ENCODE peak calls at places on chromosomes 2 and 18, in five cellular contexts. One of them, this sample, is unnamed.

GRCh38 chr2:238720232-238720672 is 127.6 kb upstream of the TWIST2 start:
- DNase-seq in dorsolateral prefrontal cortex: no peak
- DNase-seq in pancreas: no peak
- DNase-seq in AG04449: no peak
- DNase-seq in endodermal cell: peak; percentile 95
- DNase-seq in this sample: no peak

GRCh38 chr2:199851886-199852285 is 894 bp upstream of the FTCDNL1 start:
- DNase-seq in dorsolateral prefrontal cortex: no peak
- DNase-seq in AG04449: no peak
- DNase-seq in pancreas: no peak
- DNase-seq in endodermal cell: no peak
- DNase-seq in this sample: no peak

GRCh38 chr2:21123473-21124393 is at the start of gene TDRD15:
- DNase-seq in dorsolateral prefrontal cortex: no peak
- DNase-seq in AG04449: no peak
- DNase-seq in endodermal cell: no peak
- DNase-seq in pancreas: no peak
- DNase-seq in this sample: no peak

GRCh38 chr2:70248810-70249438 is 496 bp upstream of the TIA1 start:
- DNase-seq in AG04449: no peak
- DNase-seq in endodermal cell: peak; percentile 95
- DNase-seq in pancreas: peak; percentile 90
- DNase-seq in dorsolateral prefrontal cortex: peak; percentile 85
- DNase-seq in this sample: no peak

GRCh38 chr2:232890896-232891601 is 21.0 kb downstream of the SNORC start:
- DNase-seq in endodermal cell: peak; percentile 93
- DNase-seq in dorsolateral prefrontal cortex: peak; percentile 44
- DNase-seq in AG04449: no peak
- DNase-seq in pancreas: peak; percentile 77
- DNase-seq in this sample: no peak

GRCh38 chr2:121334581-121335293 is 49.7 kb upstream of the TFCP2L1 start:
- DNase-seq in dorsolateral prefrontal cortex: no peak
- DNase-seq in endodermal cell: peak; percentile 85
- DNase-seq in pancreas: peak; percentile 48
- DNase-seq in AG04449: no peak
- DNase-seq in this sample: no peak

GRCh38 chr2:98623657-98624056 is 15.3 kb downstream of the UNC50 start:
- DNase-seq in dorsolateral prefrontal cortex: no peak
- DNase-seq in endodermal cell: no peak
- DNase-seq in AG04449: no peak
- DNase-seq in pancreas: no peak
- DNase-seq in this sample: no peak

GRCh38 chr2:96960956-96961350 is 25.4 kb downstream of the FAM178B start:
- DNase-seq in dorsolateral prefrontal cortex: no peak
- DNase-seq in pancreas: no peak
- DNase-seq in endodermal cell: no peak
- DNase-seq in AG04449: no peak
- DNase-seq in this sample: no peak

GRCh38 chr2:96225016-96225533 is 16.4 kb upstream of the STARD7 start:
- DNase-seq in AG04449: no peak
- DNase-seq in endodermal cell: no peak
- DNase-seq in pancreas: no peak
- DNase-seq in dorsolateral prefrontal cortex: no peak
- DNase-seq in this sample: no peak

GRCh38 chr2:207352978-207353377 is 176.8 kb upstream of the CREB1 start:
- DNase-seq in dorsolateral prefrontal cortex: peak; percentile 52
- DNase-seq in pancreas: no peak
- DNase-seq in endodermal cell: no peak
- DNase-seq in AG04449: no peak
- DNase-seq in this sample: no peak

GRCh38 chr2:155944209-155944608 is 388.3 kb downstream of the NR4A2 start:
- DNase-seq in pancreas: no peak
- DNase-seq in dorsolateral prefrontal cortex: no peak
- DNase-seq in AG04449: no peak
- DNase-seq in endodermal cell: no peak
- DNase-seq in this sample: no peak

GRCh38 chr2:150585221-150585971 is 97.9 kb upstream of the RND3 start:
- DNase-seq in dorsolateral prefrontal cortex: no peak
- DNase-seq in pancreas: no peak
- DNase-seq in endodermal cell: no peak
- DNase-seq in AG04449: no peak
- DNase-seq in this sample: no peak

GRCh38 chr2:13533524-13533922 is 816.8 kb downstream of the TRIB2 start:
- DNase-seq in pancreas: no peak
- DNase-seq in endodermal cell: no peak
- DNase-seq in AG04449: no peak
- DNase-seq in dorsolateral prefrontal cortex: no peak
- DNase-seq in this sample: no peak

GRCh38 chr2:59594671-59595222 is 958.7 kb downstream of the BCL11A start:
- DNase-seq in dorsolateral prefrontal cortex: no peak
- DNase-seq in endodermal cell: no peak
- DNase-seq in pancreas: no peak
- DNase-seq in AG04449: no peak
- DNase-seq in this sample: no peak

GRCh38 chr2:9832586-9832985 is 10.7 kb upstream of the TAF1B start:
- DNase-seq in pancreas: no peak
- DNase-seq in dorsolateral prefrontal cortex: no peak
- DNase-seq in endodermal cell: no peak
- DNase-seq in AG04449: no peak
- DNase-seq in this sample: no peak

GRCh38 chr2:226730487-226730886 is 69.1 kb downstream of the IRS1 start:
- DNase-seq in AG04449: no peak
- DNase-seq in dorsolateral prefrontal cortex: no peak
- DNase-seq in endodermal cell: peak; percentile 61
- DNase-seq in pancreas: no peak
- DNase-seq in this sample: no peak

GRCh38 chr2:224142397-224143312 is 103.6 kb upstream of the SERPINE2 start:
- DNase-seq in endodermal cell: no peak
- DNase-seq in AG04449: no peak
- DNase-seq in dorsolateral prefrontal cortex: no peak
- DNase-seq in pancreas: no peak
- DNase-seq in this sample: no peak
- TF ChIP-seq CTCF in endodermal cell: no peak
- TF ChIP-seq CTCF in AG04449: no peak
- TF ChIP-seq CTCF in dorsolateral prefrontal cortex: peak; percentile 22
- TF ChIP-seq CTCF in pancreas: no peak
- TF ChIP-seq CTCF in this sample: no peak

DNA sequence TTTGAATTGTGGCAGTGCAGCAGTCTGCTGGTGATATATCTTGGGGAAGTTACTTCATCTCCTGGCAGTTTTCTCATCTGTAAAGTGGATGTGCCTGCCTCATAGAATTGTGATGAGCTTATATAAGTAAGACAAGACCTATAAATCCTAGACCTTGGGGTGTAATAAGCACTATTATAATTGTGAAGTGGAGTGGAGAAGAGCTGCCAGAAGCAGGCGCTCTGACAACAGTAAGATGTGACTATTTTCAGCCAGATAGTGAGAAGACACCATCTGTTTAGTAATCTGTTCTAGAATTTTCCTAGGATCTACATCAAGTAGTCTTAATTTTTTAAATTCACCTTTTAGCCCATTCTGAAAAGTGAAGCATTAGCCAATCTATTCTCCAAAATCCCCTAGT is 85.6 kb upstream of the TSPYL6 start:
- DNase-seq in endodermal cell: no peak
- DNase-seq in AG04449: no peak
- DNase-seq in dorsolateral prefrontal cortex: no peak
- DNase-seq in pancreas: no peak
- DNase-seq in this sample: no peak
- TF ChIP-seq CTCF in endodermal cell: peak; percentile 55
- TF ChIP-seq CTCF in AG04449: no peak
- TF ChIP-seq CTCF in dorsolateral prefrontal cortex: peak; percentile 49
- TF ChIP-seq CTCF in pancreas: no peak
- TF ChIP-seq CTCF in this sample: peak; percentile 39

GRCh38 chr18:8809514-8809913 is 104.2 kb downstream of the MTCL1 start:
- DNase-seq in dorsolateral prefrontal cortex: no peak
- DNase-seq in pancreas: no peak
- DNase-seq in endodermal cell: no peak
- DNase-seq in AG04449: no peak
- DNase-seq in this sample: no peak
- TF ChIP-seq CTCF in dorsolateral prefrontal cortex: no peak
- TF ChIP-seq CTCF in pancreas: no peak
- TF ChIP-seq CTCF in endodermal cell: no peak
- TF ChIP-seq CTCF in AG04449: no peak
- TF ChIP-seq CTCF in this sample: no peak

DNA sequence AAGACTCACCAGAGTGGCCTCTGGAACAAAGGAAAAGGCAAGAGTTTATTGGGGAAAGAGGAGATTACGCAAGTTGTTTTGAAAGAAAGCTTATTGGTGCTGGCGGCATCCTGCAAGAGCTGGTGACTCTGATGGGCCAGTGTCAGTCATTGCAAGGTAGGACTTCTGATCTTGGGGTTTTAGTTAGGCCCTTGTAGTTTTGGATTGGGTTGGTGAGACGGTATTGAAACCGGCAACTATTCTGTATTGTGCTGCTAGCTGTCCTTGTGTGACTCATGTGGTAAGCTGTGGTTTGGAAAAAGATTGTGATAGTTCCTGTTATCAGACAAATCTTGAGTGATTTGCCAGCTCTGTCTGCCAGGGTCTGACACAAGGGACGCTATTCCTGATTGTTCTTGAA is 159.1 kb upstream of the PIEZO2 start:
- DNase-seq in endodermal cell: no peak
- DNase-seq in AG04449: no peak
- DNase-seq in pancreas: no peak
- DNase-seq in dorsolateral prefrontal cortex: no peak
- DNase-seq in this sample: no peak
- TF ChIP-seq CTCF in endodermal cell: no peak
- TF ChIP-seq CTCF in AG04449: no peak
- TF ChIP-seq CTCF in pancreas: no peak
- TF ChIP-seq CTCF in dorsolateral prefrontal cortex: no peak
- TF ChIP-seq CTCF in this sample: no peak

DNA sequence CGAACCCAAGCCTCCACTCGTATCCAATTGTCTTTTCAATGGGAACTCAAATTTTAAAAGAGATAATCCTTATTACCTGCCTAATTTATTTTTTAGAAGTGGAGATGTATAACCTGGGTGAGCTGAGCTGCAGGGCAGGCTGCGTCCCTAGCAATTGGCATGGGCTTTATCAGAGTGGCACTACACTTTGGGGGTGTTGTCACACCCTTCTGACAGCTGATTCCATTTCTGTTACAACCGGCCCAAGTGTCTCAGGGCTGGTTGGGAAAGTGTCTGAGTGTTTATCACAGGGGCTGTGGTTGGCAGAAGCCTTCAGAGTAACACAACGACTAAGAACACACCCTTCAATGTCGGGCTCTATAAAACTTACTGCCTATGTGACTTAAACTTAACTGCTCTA is 295.0 kb downstream of the SMAD2 start:
- DNase-seq in endodermal cell: no peak
- DNase-seq in AG04449: no peak
- DNase-seq in pancreas: no peak
- DNase-seq in dorsolateral prefrontal cortex: no peak
- DNase-seq in this sample: no peak
- TF ChIP-seq CTCF in endodermal cell: no peak
- TF ChIP-seq CTCF in AG04449: no peak
- TF ChIP-seq CTCF in pancreas: no peak
- TF ChIP-seq CTCF in dorsolateral prefrontal cortex: no peak
- TF ChIP-seq CTCF in this sample: no peak